ENCODE peak calls at places on chromosome 7, in five cellular contexts. T is OCI-LY7; B is CD4-positive, alpha-beta T cell; A is fibroblast of lung; R is caudate nucleus. Z is an unnamed sample.

GRCh38 chr7:108114117-108114841 is 15.9 kb downstream of the LAMB4 start:
- DNase-seq in T (peak), B (no peak), A (no peak), R (no peak), Z (no peak)

GRCh38 chr7:39212881-39213280 is 235.2 kb downstream of the POU6F2 start:
- DNase-seq in T (no peak), B (no peak), A (no peak), R (no peak), Z (no peak)

GRCh38 chr7:103651978-103652377 is 206.0 kb upstream of the SLC26A5 start:
- DNase-seq in T (no peak), B (no peak), A (no peak), R (no peak), Z (no peak)

GRCh38 chr7:28686418-28686800 is 271.7 kb downstream of the TRIL start:
- DNase-seq in T (no peak), B (no peak), A (peak), R (no peak), Z (no peak)

GRCh38 chr7:31735991-31736982 is 49.3 kb downstream of the PPP1R17 start:
- DNase-seq in T (peak), B (no peak), A (peak), R (peak), Z (no peak)

GRCh38 chr7:131605280-131605878 is 49.0 kb upstream of the PODXL start:
- DNase-seq in T (no peak), B (no peak), A (no peak), R (no peak), Z (no peak)

GRCh38 chr7:80681272-80681885 is 42.9 kb downstream of the CD36 start:
- DNase-seq in T (no peak), B (no peak), A (peak), R (no peak), Z (no peak)

GRCh38 chr7:20651960-20652544 is 36.6 kb downstream of the ABCB5 start:
- DNase-seq in T (no peak), B (no peak), A (peak), R (no peak), Z (no peak)

GRCh38 chr7:83732305-83732704 is 83.4 kb upstream of the SEMA3E start:
- DNase-seq in T (no peak), B (no peak), A (peak), R (no peak), Z (no peak)

GRCh38 chr7:129669901-129670300 is 58.4 kb downstream of the NRF1 start:
- DNase-seq in T (no peak), B (no peak), A (no peak), R (no peak), Z (no peak)
- H3K27ac ChIP-seq in T (no peak), B (no peak), A (no peak), R (no peak), Z (no peak)

DNA sequence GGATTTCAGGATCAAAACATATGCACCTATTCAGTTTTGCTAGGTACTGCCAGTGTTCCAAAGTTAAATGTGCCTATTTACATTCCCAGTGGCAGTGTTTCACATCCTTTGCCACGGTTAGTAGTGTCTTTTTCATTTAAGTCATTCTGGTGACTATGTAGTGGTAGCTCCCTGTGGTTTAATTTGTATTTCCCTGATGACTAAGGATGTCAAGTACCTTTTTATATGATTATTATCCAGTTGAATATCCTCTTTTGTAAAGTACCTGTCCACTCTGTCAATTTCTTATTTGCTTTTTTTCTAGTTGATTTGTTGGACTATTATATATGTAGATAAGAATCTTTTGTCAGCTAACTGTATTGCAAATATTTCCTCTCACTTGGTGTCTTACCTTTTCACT is 45.1 kb downstream of the TMEM60 start:
- DNase-seq in T (no peak), B (no peak), A (no peak), R (no peak), Z (no peak)
- H3K27ac ChIP-seq in T (no peak), B (no peak), A (no peak), R (no peak), Z (no peak)

GRCh38 chr7:34016876-34017275 is 111.5 kb downstream of the BMPER start:
- DNase-seq in T (no peak), B (no peak), A (no peak), R (no peak), Z (no peak)
- H3K27ac ChIP-seq in T (no peak), B (no peak), A (no peak), R (no peak), Z (no peak)

DNA sequence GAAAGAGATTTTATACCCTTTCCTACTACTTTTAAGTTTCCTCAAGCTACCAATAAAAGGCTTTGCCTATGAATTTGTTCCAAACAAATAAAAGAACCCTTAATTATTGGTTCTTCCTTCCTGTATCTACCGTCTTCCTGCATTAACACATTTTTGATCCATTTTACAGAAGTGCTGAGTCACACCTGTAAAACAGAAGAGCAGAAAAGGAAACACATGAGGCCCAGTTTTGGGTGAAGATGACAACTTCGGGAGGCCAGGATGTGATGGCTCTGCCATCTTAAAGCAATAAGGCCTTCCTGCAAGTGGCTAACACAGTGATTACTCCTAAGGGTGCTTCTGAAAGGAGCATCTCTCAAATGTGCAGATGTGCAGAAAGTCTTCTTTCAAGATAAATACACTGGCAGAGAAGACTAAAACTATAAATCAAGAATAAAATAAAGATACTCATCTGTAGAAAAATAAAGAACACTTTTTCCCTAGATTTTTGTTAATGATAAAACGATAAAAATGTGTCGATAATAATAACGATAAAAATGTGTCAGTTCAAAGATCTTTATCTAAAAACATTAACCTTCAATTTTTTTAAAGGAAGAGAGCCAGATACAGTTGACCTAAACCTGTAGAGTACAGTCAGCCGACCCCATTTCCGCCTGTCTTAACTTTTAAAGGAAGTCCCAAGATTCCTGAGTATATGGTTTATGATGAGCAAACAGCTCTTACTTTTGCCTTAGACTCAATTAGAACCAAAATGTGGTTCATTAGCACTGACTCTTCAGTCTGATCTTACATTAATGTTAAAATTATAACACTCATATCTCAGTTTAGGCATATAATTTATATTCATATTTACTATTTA is 108.5 kb downstream of the UBE2H start:
- DNase-seq in T (peak), B (no peak), A (no peak), R (no peak), Z (no peak)
- H3K27ac ChIP-seq in T (peak), B (no peak), A (no peak), R (no peak), Z (peak)

GRCh38 chr7:95781967-95782586 is 9.7 kb downstream of the DYNC1I1 start:
- DNase-seq in T (no peak), B (no peak), A (no peak), R (no peak), Z (no peak)
- H3K27ac ChIP-seq in T (no peak), B (no peak), A (no peak), R (no peak), Z (no peak)

DNA sequence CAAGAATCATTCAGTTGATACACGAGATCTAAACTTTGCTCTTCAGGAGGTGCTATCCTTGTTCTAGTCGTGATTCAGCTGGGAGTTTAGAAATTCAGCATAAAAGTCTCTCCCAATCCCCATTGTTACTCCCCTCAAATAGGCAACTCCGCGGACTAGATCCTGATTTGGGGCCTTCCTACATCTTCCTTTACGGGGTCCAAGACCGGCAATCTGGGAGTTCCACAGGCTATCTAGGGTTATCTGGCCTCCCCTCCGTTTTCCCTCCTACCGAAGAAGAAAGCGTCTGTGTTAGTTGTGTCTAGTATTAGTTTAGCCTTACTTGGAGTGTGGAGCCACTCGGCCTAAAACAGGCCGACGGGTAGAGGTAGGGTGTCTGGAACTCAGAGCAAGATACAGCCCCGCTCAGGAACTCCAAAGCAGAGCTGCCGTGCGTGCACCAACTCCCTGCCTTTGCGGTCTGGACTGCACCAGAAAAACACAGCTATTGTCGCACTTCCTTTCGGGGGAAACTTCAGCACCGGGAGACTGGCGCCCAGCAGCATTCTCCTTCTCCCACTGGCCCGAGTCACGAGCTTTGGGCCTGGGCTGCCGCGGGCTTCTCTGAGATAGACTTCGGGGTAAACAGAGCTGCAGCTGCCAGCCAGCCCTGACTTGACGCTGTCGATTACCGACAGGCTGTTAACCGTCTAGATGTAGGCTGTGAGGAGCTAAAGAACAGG is 1.5 kb upstream of the DLX5 start:
- DNase-seq in T (no peak), B (no peak), A (no peak), R (no peak), Z (no peak)
- H3K27ac ChIP-seq in T (no peak), B (no peak), A (no peak), R (no peak), Z (no peak)

GRCh38 chr7:16027396-16027795 is 340.9 kb upstream of the MEOX2 start:
- DNase-seq in T (no peak), B (no peak), A (no peak), R (no peak), Z (no peak)
- H3K27ac ChIP-seq in T (no peak), B (no peak), A (no peak), R (no peak), Z (no peak)

DNA sequence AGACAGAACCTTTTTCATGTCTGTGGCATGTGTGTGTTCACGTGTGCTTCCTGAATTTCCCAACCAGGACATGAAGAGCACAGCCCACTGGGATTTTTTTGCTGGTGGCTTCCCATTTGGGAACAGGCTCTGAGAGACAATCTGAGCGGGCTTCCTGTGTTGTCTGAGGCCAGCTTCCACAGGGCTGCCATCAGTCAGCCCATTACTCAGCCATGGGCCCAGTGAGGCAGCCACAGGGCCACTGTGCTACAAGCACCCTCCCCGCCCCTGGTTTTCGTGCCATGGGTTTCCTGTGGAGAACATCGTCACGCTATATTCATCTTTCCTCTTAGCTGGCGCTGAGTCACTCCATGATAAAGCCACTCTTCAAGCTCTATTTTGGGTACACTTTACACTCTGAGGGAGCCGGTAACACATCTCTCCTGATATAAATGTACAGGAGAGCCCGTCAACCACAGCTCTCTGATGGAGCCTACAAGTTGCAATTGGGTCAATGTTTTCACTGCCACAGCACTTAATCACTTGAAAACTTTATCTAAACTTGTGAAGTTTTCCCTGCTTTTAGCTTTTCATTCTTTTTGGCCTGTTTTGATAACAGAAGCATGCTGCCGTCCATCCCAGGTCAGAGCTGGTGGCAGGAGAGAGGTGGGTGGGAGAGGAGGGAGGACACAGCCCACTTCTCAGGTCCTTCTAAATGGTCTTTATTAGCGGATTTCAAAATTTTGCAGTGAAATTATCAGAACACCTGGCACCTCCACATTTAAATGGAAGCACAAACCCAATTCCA is 96.9 kb downstream of the HIPK2 start:
- DNase-seq in T (no peak), B (peak), A (peak), R (no peak), Z (peak)
- H3K27ac ChIP-seq in T (no peak), B (no peak), A (peak), R (peak), Z (peak)